ENCODE peak calls at places on chromosomes 13 and 19, in seven cellular contexts. J, U, V, C, A, F and K are unnamed samples.

GRCh38 chr19:42850981-42851717 is 28.4 kb downstream of the PSG1 start:
- DNase-seq in A (peak), V (no peak), U (no peak), C (no peak), F (peak), J (peak), K (peak)

GRCh38 chr19:648904-649733 is 9.4 kb downstream of the FGF22 start:
- DNase-seq in V (no peak), U (no peak), J (no peak), F (no peak), C (no peak), A (no peak), K (no peak)

GRCh38 chr19:2810141-2811091 is 9.3 kb upstream of the ZNF554 start:
- DNase-seq in A (no peak), C (no peak), V (no peak), F (no peak), J (no peak), U (no peak), K (no peak)

GRCh38 chr19:48696353-48697010 is 711 bp downstream of the FUT2 start:
- DNase-seq in F (no peak), J (peak), C (no peak), A (peak), V (no peak), U (peak), K (no peak)

GRCh38 chr13:20475927-20476691 is 49.5 kb downstream of the CRYL1 start:
- DNase-seq in V (no peak), J (no peak), A (no peak), U (peak), C (no peak), F (no peak), K (no peak)

GRCh38 chr13:114070098-114070799 is 62.2 kb downstream of the RASA3 start:
- DNase-seq in V (no peak), J (peak), U (no peak), F (no peak), A (no peak), C (peak), K (no peak)

GRCh38 chr13:33519561-33520479 is 234.3 kb upstream of the STARD13 start:
- DNase-seq in F (no peak), A (no peak), J (no peak), C (no peak), V (no peak), U (no peak), K (peak)

GRCh38 chr13:48446454-48446853 is 33.5 kb upstream of the LPAR6 start:
- DNase-seq in A (peak), F (no peak), J (no peak), C (no peak), V (no peak), U (no peak), K (no peak)

GRCh38 chr19:46471116-46471733 is at the start of gene PNMA8A:
- DNase-seq in J (peak), A (no peak), U (peak), F (no peak), V (peak), C (peak), K (peak)

GRCh38 chr13:113769881-113770280 is 10.9 kb downstream of the TMEM255B start:
- DNase-seq in A (no peak), U (peak), F (no peak), V (no peak), C (no peak), J (no peak), K (no peak)

DNA sequence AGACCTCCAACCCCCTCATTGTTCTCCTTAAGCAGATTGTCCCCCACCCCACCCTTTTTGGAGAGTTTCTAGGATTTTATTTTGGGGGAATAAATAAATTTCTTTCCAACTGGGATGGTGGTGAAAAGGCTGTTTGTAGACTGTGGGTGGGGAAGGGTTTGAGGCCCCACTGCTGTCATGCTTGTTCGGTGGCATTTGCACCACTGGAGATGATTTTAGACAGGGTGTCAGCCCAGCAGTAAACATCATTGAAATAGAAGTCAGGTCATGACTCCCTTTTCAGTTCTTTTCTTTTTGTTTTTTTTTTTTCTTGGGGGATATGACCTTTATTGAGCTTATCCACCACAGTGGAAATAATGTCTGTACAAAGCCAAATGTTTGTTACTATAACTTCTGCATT is 14.0 kb downstream of the UBAC2 start:
- DNase-seq in A (no peak), J (no peak), V (no peak), U (no peak), C (no peak), F (no peak), K (no peak)
- H3K4me3 ChIP-seq in A (no peak), J (no peak), V (no peak), U (no peak), C (no peak), F (no peak), K (no peak)

DNA sequence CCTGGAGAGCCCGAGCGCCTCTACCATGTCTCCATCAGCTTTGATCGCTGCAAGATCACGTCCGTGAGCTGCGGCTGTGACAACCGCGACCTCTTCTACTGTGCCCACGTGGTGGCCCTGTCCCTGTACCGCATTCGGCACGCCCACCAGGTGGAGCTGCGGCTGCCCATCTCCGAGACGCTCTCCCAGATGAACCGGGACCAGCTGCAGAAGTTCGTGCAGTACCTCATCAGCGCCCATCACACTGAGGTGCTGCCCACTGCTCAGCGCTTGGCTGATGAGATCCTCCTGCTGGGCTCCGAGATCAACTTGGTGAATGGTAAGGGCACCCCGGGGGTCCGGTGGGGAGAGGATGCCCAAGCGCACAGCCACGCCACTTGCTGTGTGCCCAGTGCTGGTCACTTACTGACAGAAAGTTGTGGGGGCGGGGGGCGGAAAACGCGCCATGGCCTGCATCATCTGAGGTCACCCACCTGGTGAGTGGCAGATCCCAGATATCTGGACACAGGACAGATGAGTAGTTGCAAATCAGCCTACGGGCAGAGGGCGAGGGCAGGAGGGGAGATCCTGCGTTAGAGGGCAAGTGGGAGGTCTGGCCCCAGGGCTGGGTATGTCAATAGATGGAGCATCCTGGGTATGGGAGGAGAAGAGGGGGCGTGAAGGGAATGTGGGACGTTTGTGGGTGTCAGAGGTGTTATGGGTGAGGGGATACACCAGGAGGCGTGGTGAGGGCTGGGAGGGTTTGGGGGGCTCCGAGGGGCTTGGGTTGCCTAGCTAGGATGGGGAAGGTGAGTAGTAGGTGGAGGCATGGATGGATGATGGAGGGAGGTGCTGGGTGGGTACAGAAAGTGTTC is 9.8 kb downstream of the ZSWIM4 start:
- DNase-seq in F (no peak), U (no peak), J (no peak), V (no peak), A (no peak), C (peak), K (no peak)
- TF ChIP-seq CTCF in F (peak), U (no peak), J (peak), V (peak), A (no peak), C (peak), K (peak)

DNA sequence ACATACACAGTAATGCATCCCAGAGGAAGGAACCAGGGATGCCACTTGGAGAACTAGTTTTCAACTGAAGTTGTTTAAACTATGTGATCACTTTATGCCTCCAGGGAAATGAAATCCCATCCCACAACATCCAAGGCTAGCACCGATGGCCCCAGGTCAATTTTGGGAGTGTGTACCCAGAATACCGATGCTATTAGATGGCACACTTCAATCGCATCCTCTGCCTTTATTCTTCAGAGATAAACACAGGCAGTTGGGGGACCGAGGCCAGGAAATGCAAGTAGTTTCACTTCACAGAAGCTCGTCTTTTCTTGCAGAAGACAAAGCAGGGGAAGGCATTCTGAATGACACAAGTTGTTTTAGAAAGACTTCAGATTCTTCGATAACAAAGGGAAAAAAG is 13.8 kb downstream of the STK24 start:
- DNase-seq in V (no peak), U (no peak), J (no peak), F (no peak), A (no peak), C (no peak), K (no peak)
- H3K4me3 ChIP-seq in V (no peak), U (peak), J (no peak), F (no peak), A (no peak), C (peak), K (no peak)

DNA sequence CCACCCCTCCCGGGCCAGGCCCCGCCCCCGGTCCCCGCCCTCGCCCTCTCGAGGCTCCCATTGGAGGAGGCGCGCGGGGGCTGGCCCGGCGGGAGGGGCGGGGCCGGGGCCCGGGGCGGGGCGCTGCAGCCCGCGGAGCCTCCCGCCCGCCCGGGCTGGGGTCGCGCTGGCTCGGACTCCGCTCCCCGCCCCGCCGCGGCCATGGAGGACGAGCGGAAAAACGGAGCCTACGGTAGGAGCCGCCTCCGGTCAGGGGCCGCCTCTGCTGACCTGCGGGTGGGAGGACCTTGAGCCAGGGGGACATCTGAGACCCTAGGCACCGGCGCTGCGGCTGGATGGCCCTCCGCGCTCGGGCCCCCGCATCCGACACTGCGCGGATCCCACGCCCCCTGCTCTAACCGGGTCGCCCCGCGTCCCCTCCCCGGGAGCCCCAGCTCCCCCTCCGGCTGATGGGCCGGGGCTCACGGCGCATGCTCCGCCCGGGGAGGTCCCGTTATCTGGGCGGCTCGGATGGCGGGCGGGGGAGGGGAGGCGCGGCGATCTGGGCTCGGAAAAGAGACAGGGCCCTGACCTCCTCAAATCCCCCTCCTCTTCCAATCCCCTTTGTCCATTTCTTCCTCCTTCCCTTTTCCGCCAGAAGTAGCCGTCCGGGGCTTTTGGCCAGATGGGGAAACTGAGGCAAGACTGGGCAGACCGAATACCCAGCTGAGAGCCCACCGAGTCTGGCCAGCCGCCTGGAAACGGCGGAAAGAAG is 15.4 kb upstream of the AP1M2 start:
- DNase-seq in V (no peak), U (peak), C (peak), A (peak), J (peak), F (no peak), K (no peak)
- TF ChIP-seq CTCF in V (no peak), U (no peak), C (no peak), A (no peak), J (no peak), F (no peak), K (no peak)

GRCh38 chr19:12749938-12750521 is 1.6 kb upstream of the BEST2 start:
- DNase-seq in J (no peak), A (peak), F (no peak), V (no peak), C (no peak), U (no peak), K (no peak)
- H3K4me3 ChIP-seq in J (no peak), A (no peak), F (peak), V (no peak), C (no peak), U (no peak), K (no peak)

GRCh38 chr19:17489392-17490030 is 19.2 kb downstream of the SLC27A1 start:
- DNase-seq in V (no peak), J (no peak), C (no peak), F (no peak), A (no peak), U (no peak), K (no peak)

GRCh38 chr19:17486545-17486944 is 16.2 kb downstream of the SLC27A1 start:
- DNase-seq in U (no peak), J (no peak), F (no peak), C (no peak), V (no peak), A (no peak), K (no peak)

GRCh38 chr19:17487240-17488121 is 17.2 kb downstream of the SLC27A1 start:
- DNase-seq in A (no peak), C (no peak), V (no peak), F (no peak), U (no peak), J (no peak), K (no peak)

GRCh38 chr19:17490411-17490810 is 20.1 kb downstream of the SLC27A1 start:
- DNase-seq in F (no peak), J (no peak), A (no peak), C (no peak), V (no peak), U (no peak), K (no peak)

GRCh38 chr19:17488593-17489391 is 18.5 kb downstream of the SLC27A1 start:
- DNase-seq in F (no peak), V (peak), U (peak), A (peak), C (peak), J (peak), K (no peak)
- TF ChIP-seq CTCF in F (no peak), V (peak), U (no peak), A (peak), C (peak), J (no peak), K (peak)

DNA sequence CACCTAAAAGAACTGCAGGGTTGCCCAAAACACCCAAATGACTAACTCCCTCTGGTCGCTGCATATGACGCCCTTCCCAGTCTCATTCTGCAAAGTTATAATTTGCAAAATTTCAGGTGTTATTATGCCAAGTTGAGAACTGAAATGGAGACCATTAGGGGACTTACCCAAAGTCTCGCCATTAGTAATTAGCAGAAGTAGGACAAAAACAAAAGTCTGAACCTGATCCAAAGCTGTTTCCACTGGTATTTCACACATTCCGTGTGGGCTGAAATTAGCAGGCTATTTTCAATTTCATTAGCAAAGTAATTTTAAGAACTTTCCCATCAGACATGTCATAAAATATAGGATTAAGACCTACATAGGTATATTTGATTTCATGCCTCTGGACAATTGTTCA is 6.8 kb downstream of the RUBCNL start:
- DNase-seq in J (no peak), V (no peak), U (no peak), A (no peak), F (no peak), C (no peak), K (no peak)
- H3K4me3 ChIP-seq in J (no peak), V (no peak), U (no peak), A (no peak), F (no peak), C (no peak), K (no peak)

DNA sequence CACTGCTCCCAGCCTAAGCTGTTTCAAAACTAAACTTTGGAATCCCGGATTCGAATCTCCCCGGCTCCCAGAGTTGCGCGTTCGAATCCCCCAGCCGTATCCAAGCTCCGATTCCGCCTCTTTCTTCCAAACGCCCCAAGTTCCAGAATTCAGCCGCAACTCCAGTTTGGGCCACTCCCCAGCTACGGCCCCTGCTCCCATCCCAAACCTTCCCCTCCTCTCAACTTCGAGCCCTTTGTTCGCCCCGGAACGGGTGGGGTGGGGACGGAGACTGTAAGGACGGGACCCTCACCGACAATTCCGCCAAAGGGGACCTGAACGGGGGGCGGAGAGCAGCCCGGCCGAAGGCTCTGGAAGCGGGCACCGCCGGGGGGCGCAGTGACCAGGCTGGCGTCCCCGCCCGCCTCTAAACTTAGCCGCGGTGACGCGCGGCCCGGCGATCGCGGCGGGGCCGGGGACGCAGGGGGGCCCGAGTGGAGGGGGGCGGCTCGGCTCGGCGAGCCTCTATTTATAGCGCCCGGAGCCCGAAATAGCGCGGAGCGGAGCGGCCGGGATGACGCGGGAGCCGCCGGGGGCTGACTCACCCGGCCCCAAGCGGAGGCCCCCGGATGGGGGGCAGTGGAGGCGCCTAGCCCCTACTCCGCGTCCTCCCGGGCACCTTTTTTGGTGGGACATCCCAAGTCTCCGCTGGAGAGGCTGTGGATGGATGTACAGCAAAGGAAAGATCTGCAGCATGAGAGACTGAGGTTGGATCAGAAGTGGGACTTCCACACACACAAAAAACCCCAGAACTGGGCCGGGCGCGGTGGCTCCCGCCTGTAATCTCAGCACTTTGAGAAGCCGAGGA is 4.9 kb upstream of the ERCC1 start:
- DNase-seq in A (no peak), C (peak), V (no peak), F (no peak), J (peak), U (peak), K (no peak)
- TF ChIP-seq CTCF in A (peak), C (peak), V (peak), F (peak), J (peak), U (no peak), K (peak)

GRCh38 chr19:8333771-8334457 is 9.1 kb downstream of the KANK3 start:
- DNase-seq in A (no peak), J (no peak), U (no peak), C (no peak), V (no peak), F (no peak), K (no peak)

GRCh38 chr19:8334458-8335342 is 8.4 kb downstream of the KANK3 start:
- DNase-seq in U (peak), F (no peak), C (peak), V (no peak), A (peak), J (peak), K (peak)

GRCh38 chr19:8336665-8337064 is 6.4 kb downstream of the KANK3 start:
- DNase-seq in F (no peak), A (no peak), U (no peak), C (no peak), J (no peak), V (no peak), K (no peak)

GRCh38 chr19:8336072-8336569 is 6.9 kb downstream of the KANK3 start:
- DNase-seq in U (no peak), A (no peak), F (no peak), V (no peak), J (no peak), C (no peak), K (no peak)

DNA sequence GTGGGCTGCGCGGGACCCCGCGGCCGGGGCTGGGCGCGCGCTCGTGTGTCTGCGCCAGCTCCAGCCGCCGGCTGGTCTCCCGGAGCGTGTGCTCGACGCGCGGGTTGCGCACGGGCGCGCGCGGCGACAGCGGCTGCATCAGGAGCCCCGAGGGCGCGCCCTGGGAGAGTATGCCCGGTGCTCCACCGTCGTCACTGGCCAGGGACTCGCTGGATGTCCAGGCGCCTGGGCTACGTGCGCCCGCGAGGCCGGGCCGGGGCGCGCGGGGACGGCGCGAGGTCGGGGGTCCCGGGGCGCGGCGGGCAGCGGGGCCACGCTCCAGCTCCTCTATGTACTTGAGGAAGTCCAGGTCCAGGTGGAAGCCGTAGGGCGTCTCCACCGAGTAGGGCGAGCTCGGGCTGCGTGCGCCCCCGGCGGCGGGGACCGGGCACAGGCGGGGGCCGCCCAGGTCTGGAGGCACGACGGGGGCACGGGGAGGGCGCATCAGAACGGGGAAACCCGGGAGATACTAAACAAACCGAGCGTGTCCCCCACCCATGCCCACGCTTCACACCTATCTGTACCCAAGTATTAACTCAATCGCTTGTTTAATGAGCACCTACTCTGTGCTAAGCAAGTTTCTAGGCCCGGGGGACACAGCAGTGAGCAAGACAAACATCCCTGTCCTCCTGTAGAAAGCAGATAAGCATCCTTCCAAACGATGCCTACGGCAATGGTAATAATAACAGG is 7.6 kb downstream of the KANK3 start:
- DNase-seq in F (no peak), U (no peak), C (no peak), J (no peak), V (no peak), A (no peak), K (no peak)
- H3K4me3 ChIP-seq in F (no peak), U (peak), C (peak), J (peak), V (peak), A (peak), K (no peak)

GRCh38 chr13:61252213-61252612 is 163.4 kb downstream of the PCDH20 start:
- DNase-seq in J (no peak), C (no peak), A (no peak), U (no peak), V (no peak), F (no peak), K (no peak)

GRCh38 chr13:61258185-61258584 is 157.5 kb downstream of the PCDH20 start:
- DNase-seq in C (no peak), U (no peak), F (no peak), A (no peak), V (no peak), J (no peak), K (no peak)

GRCh38 chr13:61253105-61253877 is 162.4 kb downstream of the PCDH20 start:
- DNase-seq in F (no peak), J (no peak), U (no peak), A (no peak), V (no peak), C (no peak), K (no peak)

GRCh38 chr13:61255035-61255796 is 160.4 kb downstream of the PCDH20 start:
- DNase-seq in F (no peak), A (peak), C (no peak), J (no peak), U (no peak), V (no peak), K (no peak)
- TF ChIP-seq CTCF in F (peak), A (peak), C (no peak), J (peak), U (no peak), V (no peak), K (peak)